ENCODE peak calls at places on chromosome 20, in ten cellular contexts. G is PC-3; C is CD8-positive, alpha-beta T cell; H is spleen; K is heart right ventricle; Z is suprapubic skin; N is neural progenitor cell; A is small intestine; E is mucosa of descending colon; F is heart left ventricle. S is an unnamed sample.

GRCh38 chr20:45893831-45894230 is 2.7 kb downstream of the CTSA start:
- DNase-seq in E (no peak), K (no peak), G (no peak), C (no peak), Z (no peak), H (no peak), F (no peak), N (no peak), A (no peak), S (no peak)

GRCh38 chr20:56414842-56415765 is 3.0 kb downstream of the CASS4 start:
- DNase-seq in H (no peak), K (no peak), Z (no peak), E (no peak), C (peak; percentile 50), N (no peak), G (no peak), F (no peak), A (no peak), S (no peak)

GRCh38 chr20:8774412-8774811 is 294.5 kb upstream of the PLCB4 start:
- DNase-seq in G (no peak), C (no peak), E (no peak), H (no peak), A (no peak), F (no peak), N (no peak), Z (no peak), K (no peak), S (no peak)

GRCh38 chr20:25047766-25048165 is 10.2 kb downstream of the ACSS1 start:
- DNase-seq in C (no peak), K (no peak), N (no peak), G (no peak), A (peak; percentile 57), E (no peak), F (no peak), Z (no peak), H (peak; percentile 72), S (no peak)

GRCh38 chr20:50992336-50992732 is 30.6 kb downstream of the KCNG1 start:
- DNase-seq in K (no peak), F (no peak), E (no peak), Z (no peak), N (no peak), A (no peak), H (no peak), C (no peak), G (no peak), S (no peak)

GRCh38 chr20:57654998-57655811 is 35.0 kb upstream of the ZBP1 start:
- DNase-seq in Z (peak; percentile 57), E (no peak), F (no peak), N (no peak), H (peak; percentile 70), A (no peak), G (peak; percentile 10), K (peak; percentile 3), C (no peak), S (no peak)

GRCh38 chr20:44983095-44983674 is 16.9 kb downstream of the STK4 start:
- DNase-seq in K (no peak), Z (no peak), E (no peak), A (no peak), G (no peak), N (no peak), F (no peak), H (no peak), C (no peak), S (no peak)

GRCh38 chr20:41331731-41332130 is 8.9 kb upstream of the LPIN3 start:
- DNase-seq in K (no peak), A (no peak), F (no peak), N (no peak), Z (peak; percentile 1), E (no peak), H (no peak), C (no peak), G (no peak), S (no peak)

GRCh38 chr20:2768632-2769015 is 31.8 kb downstream of the CPXM1 start:
- DNase-seq in K (no peak), E (no peak), G (no peak), Z (no peak), F (no peak), N (no peak), H (no peak), A (no peak), C (no peak), S (no peak)

GRCh38 chr20:2767768-2768631 is 32.4 kb downstream of the CPXM1 start:
- DNase-seq in F (peak; percentile 63), H (no peak), Z (no peak), C (no peak), K (peak; percentile 23), G (peak; percentile 94), E (no peak), A (no peak), N (no peak), S (peak; percentile 89)

GRCh38 chr20:2775139-2775538 is 25.3 kb downstream of the CPXM1 start:
- DNase-seq in E (no peak), K (no peak), Z (no peak), N (no peak), G (no peak), C (no peak), A (no peak), H (no peak), F (no peak), S (no peak)

GRCh38 chr20:2773812-2774211 is 26.6 kb downstream of the CPXM1 start:
- DNase-seq in N (no peak), A (no peak), F (no peak), E (no peak), K (no peak), H (no peak), C (no peak), Z (peak; percentile 21), G (no peak), S (no peak)

GRCh38 chr20:2771631-2772080 is 28.8 kb downstream of the CPXM1 start:
- DNase-seq in A (no peak), N (no peak), F (no peak), H (no peak), G (peak; percentile 40), E (no peak), C (no peak), Z (no peak), K (no peak), S (no peak)
- H3K4me1 ChIP-seq in A (no peaks in the 10 kb centered on the region), N (no peaks in the 10 kb centered on the region), F (peaks cover 6% of the 10 kb centered on the region), H (no peaks in the 10 kb centered on the region), G (peaks cover 23% of the 10 kb centered on the region), E (no peaks in the 10 kb centered on the region), C (no peaks in the 10 kb centered on the region), Z (peaks cover 15% of the 10 kb centered on the region), K (peaks cover 4% of the 10 kb centered on the region), S (peaks cover 6% of the 10 kb centered on the region)

GRCh38 chr20:59102722-59103415 is 60.3 kb upstream of the PRELID3B start:
- DNase-seq in H (no peak), F (no peak), C (no peak), E (no peak), K (no peak), G (no peak), N (no peak), A (no peak), Z (no peak), S (no peak)

GRCh38 chr20:59104848-59105247 is 58.8 kb upstream of the ZNF831 start:
- DNase-seq in C (no peak), N (no peak), A (no peak), H (no peak), E (no peak), G (no peak), K (no peak), F (no peak), Z (no peak), S (no peak)

GRCh38 chr20:59105581-59105980 is 58.0 kb upstream of the ZNF831 start:
- DNase-seq in H (no peak), C (no peak), F (no peak), Z (no peak), E (no peak), G (no peak), N (no peak), K (no peak), A (no peak), S (no peak)

DNA sequence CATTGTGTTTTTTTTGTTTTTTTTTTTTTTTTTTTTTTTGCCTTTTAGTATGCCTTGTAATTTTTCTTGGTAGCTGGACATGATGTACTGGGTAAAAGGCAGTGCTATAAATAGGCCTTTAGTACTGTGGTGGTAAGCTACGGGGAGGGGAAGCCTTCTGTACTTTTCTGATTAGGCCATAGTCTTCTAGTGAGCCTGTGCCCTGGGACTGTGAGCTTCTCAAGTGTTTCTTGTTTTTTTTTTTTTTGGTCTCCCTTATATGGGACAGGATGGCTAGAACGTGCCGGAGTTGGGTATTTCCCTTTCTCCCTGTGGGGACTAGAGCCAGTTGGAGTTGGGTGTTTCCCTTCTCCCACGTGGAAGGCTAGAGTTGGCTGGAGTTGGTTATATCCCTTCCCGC is 59.4 kb upstream of the PRELID3B start:
- DNase-seq in E (no peak), C (no peak), A (no peak), K (no peak), H (no peak), G (no peak), N (no peak), Z (no peak), F (no peak), S (no peak)
- H3K4me1 ChIP-seq in E (no peaks in the 10 kb centered on the region), C (peaks cover 9% of the 10 kb centered on the region), A (no peaks in the 10 kb centered on the region), K (no peaks in the 10 kb centered on the region), H (peaks cover 10% of the 10 kb centered on the region), G (no peaks in the 10 kb centered on the region), N (no peaks in the 10 kb centered on the region), Z (no peaks in the 10 kb centered on the region), F (no peaks in the 10 kb centered on the region), S (no peaks in the 10 kb centered on the region)

DNA sequence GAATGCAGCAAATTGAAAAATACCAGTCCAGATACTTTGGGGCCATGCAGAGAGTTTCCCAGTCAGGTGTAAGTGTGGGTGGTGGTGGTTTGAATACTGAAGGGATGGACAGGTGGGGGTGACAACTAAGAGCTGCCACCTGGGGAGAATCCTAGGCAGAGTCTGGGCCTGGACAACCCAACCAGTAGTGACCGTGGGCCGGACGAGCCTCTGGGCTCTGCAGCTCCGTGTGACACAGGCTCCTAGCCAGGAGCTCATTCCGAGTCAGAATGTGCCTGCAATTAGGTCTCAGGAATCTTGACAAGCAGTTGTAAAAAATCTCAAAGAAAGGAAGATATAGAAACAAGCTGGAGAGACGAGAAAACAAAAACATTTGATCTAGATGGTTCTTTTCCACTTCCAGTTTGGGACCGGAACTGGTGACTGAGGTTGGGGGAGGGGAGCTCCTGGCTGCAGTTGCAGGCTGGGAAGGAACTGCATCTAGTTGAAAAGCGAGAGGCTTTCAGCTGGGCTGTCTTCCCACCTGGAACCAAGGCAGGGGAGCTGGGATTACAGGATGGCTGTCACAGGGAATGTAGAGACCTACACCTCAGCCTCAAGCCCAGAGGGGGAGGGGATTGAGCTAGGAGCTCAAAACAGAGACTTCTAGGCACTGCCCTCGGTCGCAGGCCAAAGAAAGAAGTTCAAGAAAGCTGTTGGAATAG is 156.9 kb downstream of the PAX1 start:
- DNase-seq in C (no peak), Z (no peak), N (peak; percentile 45), G (no peak), E (no peak), H (no peak), F (no peak), A (no peak), K (no peak), S (no peak)
- H3K4me1 ChIP-seq in C (no peaks in the 10 kb centered on the region), Z (no peaks in the 10 kb centered on the region), N (peaks cover 17% of the 10 kb centered on the region), G (no peaks in the 10 kb centered on the region), E (no peaks in the 10 kb centered on the region), H (no peaks in the 10 kb centered on the region), F (no peaks in the 10 kb centered on the region), A (no peaks in the 10 kb centered on the region), K (no peaks in the 10 kb centered on the region), S (no peaks in the 10 kb centered on the region)

GRCh38 chr20:63854069-63854765 is 7.1 kb upstream of the ABHD16B start:
- DNase-seq in Z (no peak), C (no peak), F (peak; percentile 74), A (no peak), K (peak; percentile 66), N (no peak), G (no peak), E (no peak), H (peak; percentile 79), S (no peak)

GRCh38 chr20:63854766-63855362 is 6.4 kb upstream of the ABHD16B start:
- DNase-seq in K (peak; percentile 74), E (no peak), N (peak; percentile 47), H (peak; percentile 80), F (peak; percentile 81), A (no peak), Z (no peak), G (no peak), C (no peak), S (no peak)

GRCh38 chr20:63856111-63856511 is 5.2 kb upstream of the ABHD16B start:
- DNase-seq in G (no peak), E (no peak), Z (no peak), H (peak; percentile 72), F (peak; percentile 62), A (no peak), C (no peak), N (no peak), K (no peak), S (no peak)

GRCh38 chr20:63857751-63858392 is 3.4 kb upstream of the ABHD16B start:
- DNase-seq in H (peak; percentile 86), C (no peak), A (no peak), G (no peak), E (no peak), F (peak; percentile 69), Z (no peak), N (no peak), K (peak; percentile 70), S (no peak)

DNA sequence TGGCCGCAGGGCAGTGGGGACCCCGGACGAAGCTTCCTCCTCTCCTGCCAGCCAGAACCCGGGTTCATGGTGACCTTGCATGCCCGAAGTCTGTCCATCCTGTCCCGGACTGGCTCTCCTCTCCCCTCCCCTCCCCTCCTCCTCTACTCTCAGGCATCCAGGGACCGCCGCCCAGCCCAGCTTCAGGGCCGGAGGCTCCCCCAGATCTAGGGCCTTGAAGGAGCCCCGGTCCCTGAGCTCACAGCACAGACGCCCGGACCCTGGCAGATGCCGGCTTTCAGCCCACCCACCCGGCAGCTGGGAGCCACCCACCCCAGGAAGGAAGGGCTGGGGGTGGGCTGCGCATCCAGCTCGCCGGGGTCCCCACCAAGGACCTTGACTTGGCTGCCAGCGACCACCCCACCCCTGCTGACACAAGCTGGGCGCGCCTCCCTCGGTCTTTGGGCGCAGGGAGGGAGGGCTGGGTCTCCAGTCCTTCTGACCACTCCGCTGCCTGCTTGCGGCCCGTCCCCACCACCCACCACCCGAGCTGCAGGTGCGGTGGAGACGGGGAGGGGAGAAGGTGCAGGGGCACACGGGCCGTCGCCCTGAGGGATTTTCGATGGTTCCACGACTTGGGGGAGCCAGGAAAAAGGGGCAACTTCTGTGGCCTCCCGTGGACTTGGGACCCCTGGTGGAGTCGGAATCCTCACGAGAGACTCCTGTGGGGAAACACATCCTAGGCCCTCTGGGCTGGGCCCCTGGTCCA is 5.8 kb upstream of the ABHD16B start:
- DNase-seq in N (no peak), H (peak; percentile 76), Z (no peak), F (peak; percentile 67), G (no peak), A (no peak), E (no peak), C (no peak), K (no peak), S (no peak)
- H3K4me1 ChIP-seq in N (peaks cover 40% of the 10 kb centered on the region), H (peaks cover 68% of the 10 kb centered on the region), Z (peaks cover 55% of the 10 kb centered on the region), F (peaks cover 70% of the 10 kb centered on the region), G (no peaks in the 10 kb centered on the region), A (no peaks in the 10 kb centered on the region), E (peaks cover 17% of the 10 kb centered on the region), C (peaks cover 37% of the 10 kb centered on the region), K (peaks cover 86% of the 10 kb centered on the region), S (peaks cover 3% of the 10 kb centered on the region)